ENCODE peak calls at places on chromosomes 5 and 9, in eight cellular contexts. X is transverse colon, E is stomach, Y is endothelial cell of umbilical vein, C is HCT116, Q is prostate gland, H is GM23338, F is K562. G is an unnamed sample. For H3K4me1, the result is how much of the 10 kb centered on the place peaks cover.

GRCh38 chr9:125504616-125505015 is 202.4 kb downstream of the MAPKAP1 start:
- DNase-seq in X (no peak), E (no peak), Y (no peak), C (no peak), Q (no peak), H (no peak), F (no peak), G (no peak)

GRCh38 chr5:14380712-14381111 is 200.9 kb upstream of the OTULINL start:
- DNase-seq in X (no peak), E (no peak), Y (no peak), C (no peak), Q (no peak), H (no peak), F (no peak), G (no peak)

GRCh38 chr5:158126442-158127399 is 267.8 kb upstream of the CLINT1 start:
- DNase-seq in X (no peak), E (no peak), Y (no peak), C (no peak), Q (no peak), H (no peak), F (no peak), G (no peak)

GRCh38 chr5:150575745-150576448 is 64.6 kb upstream of the SYNPO start:
- DNase-seq in X (no peak), E (no peak), Y (no peak), C (no peak), Q (no peak), H (no peak), F (no peak), G (peak)

GRCh38 chr5:15267966-15268365 is 232.0 kb upstream of the FBXL7 start:
- DNase-seq in X (no peak), E (no peak), Y (no peak), C (no peak), Q (no peak), H (no peak), F (no peak), G (no peak)

GRCh38 chr5:179805529-179806249 is 977 bp downstream of the MGAT4B start:
- DNase-seq in X (no peak), E (no peak), Y (peak), C (no peak), Q (no peak), H (peak), F (peak), G (peak)

GRCh38 chr9:121556580-121556979 is 56.9 kb upstream of the GGTA1 start:
- DNase-seq in X (no peak), E (peak), Y (no peak), C (no peak), Q (peak), H (no peak), F (no peak), G (peak)

GRCh38 chr5:25544652-25545249 is 900.0 kb upstream of the CDH10 start:
- DNase-seq in X (no peak), E (peak), Y (no peak), C (peak), Q (no peak), H (peak), F (peak), G (no peak)

GRCh38 chr5:134132372-134133212 is 18.1 kb downstream of the TCF7 start:
- DNase-seq in X (no peak), E (no peak), Y (no peak), C (no peak), Q (no peak), H (peak), F (no peak), G (peak)

GRCh38 chr9:123923377-123923776 is 6.5 kb downstream of the DENND1A start:
- DNase-seq in X (no peak), E (no peak), Y (no peak), C (no peak), Q (no peak), H (no peak), F (no peak), G (no peak)

GRCh38 chr5:81235287-81236072 is 2.4 kb downstream of the CKMT2 start:
- DNase-seq in X (no peak), E (no peak), Y (peak), C (no peak), Q (no peak), H (no peak), F (no peak), G (no peak)

GRCh38 chr5:73625905-73626811 is at the start of gene ARHGEF28:
- DNase-seq in X (peak), E (peak), Y (peak), C (no peak), Q (peak), H (peak), F (no peak), G (peak)

GRCh38 chr9:135448570-135449180 is 30.9 kb upstream of the PPP1R26 start:
- DNase-seq in X (no peak), E (no peak), Y (no peak), C (no peak), Q (no peak), H (peak), F (peak), G (no peak)

GRCh38 chr5:18394154-18394804 is 760.0 kb downstream of the TAF11L14 start:
- DNase-seq in X (peak), E (peak), Y (peak), C (no peak), Q (no peak), H (peak), F (peak), G (no peak)

GRCh38 chr5:159921721-159922120 is 5.4 kb downstream of the ADRA1B start:
- DNase-seq in X (no peak), E (no peak), Y (no peak), C (no peak), Q (no peak), H (no peak), F (no peak), G (no peak)
- H3K4me1 ChIP-seq in X (under half), E (under half), Y (under half), C (under half), Q (under half), H (under half), F (under half), G (under half)

GRCh38 chr9:883011-883410 is 41.5 kb downstream of the DMRT1 start:
- DNase-seq in X (no peak), E (no peak), Y (no peak), C (no peak), Q (no peak), H (no peak), F (no peak), G (no peak)
- H3K4me3 ChIP-seq in X (no peak), E (no peak), Y (no peak), C (no peak), Q (no peak), H (no peak), F (no peak), G (no peak)

GRCh38 chr9:93094294-93095204 is 1.5 kb upstream of the CARD19 start:
- DNase-seq in X (peak), E (no peak), Y (peak), C (no peak), Q (no peak), H (peak), F (no peak), G (peak)
- TF ChIP-seq POLR2AphosphoS5 in X (no peak), E (no peak), Y (no peak), C (no peak), Q (no peak), H (no peak), F (no peak), G (no peak)

DNA sequence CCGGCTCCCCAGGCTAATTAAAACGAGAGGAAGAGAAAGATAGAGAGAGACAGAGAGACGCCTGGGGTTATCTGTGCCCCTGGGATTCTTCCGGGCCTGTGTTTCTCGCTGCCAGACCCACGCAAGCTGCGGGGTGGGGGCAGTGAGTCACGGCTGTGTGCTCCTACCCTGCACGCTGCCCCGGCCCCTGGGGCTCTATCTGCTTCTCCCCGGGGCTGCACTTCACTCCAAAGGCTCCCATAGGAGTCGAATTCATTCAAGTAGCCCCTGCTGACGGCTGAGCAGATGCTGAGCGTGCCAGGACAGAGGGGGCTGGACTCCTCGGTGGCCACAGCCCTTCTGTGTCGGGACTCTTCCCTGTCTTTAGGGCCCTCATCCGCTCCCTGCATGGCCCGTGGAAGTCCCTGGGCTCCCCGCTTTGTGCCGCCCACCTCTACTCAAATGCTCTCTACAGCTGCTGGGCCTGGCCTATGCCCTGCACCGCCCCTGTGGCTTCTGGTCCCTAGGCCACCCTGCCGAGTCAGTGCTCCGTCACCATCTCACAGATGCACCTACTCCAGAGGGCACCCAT is 22.8 kb downstream of the SARDH start:
- DNase-seq in X (no peak), E (no peak), Y (no peak), C (no peak), Q (no peak), H (no peak), F (no peak), G (peak)
- H3K4me1 ChIP-seq in X (under half), E (under half), Y (under half), C (under half), Q (under half), H (under half), F (under half), G (under half)